ENCODE peak calls at places on chromosome 2, in seven cellular contexts. F is K562, X is HepG2, N is SK-N-SH, E is GM12892, I is H1, Y is GM12878. D is an unnamed sample.

GRCh38 chr2:64212801-64213321 is 68.6 kb upstream of the PELI1 start:
- DNase-seq in F (peak; percentile 47), X (no peak), N (no peak), E (no peak), I (no peak), Y (peak; percentile 60), D (no peak)

GRCh38 chr2:9770308-9771100 is 72.8 kb upstream of the TAF1B start:
- DNase-seq in F (peak; percentile 78), X (peak; percentile 76), N (peak; percentile 79), E (peak; percentile 69), I (peak; percentile 68), Y (no peak), D (peak; percentile 71)

GRCh38 chr2:47267389-47268086 is 112.4 kb upstream of the STPG4 start:
- DNase-seq in F (no peak), X (peak; percentile 50), N (no peak), E (no peak), I (no peak), Y (no peak), D (no peak)

GRCh38 chr2:238845583-238846480 is 2.1 kb upstream of the TWIST2 start:
- DNase-seq in F (no peak), X (no peak), N (no peak), E (no peak), I (no peak), Y (no peak), D (no peak)

GRCh38 chr2:62206024-62206423 is 10.1 kb downstream of the B3GNT2 start:
- DNase-seq in F (no peak), X (no peak), N (no peak), E (no peak), I (no peak), Y (no peak), D (no peak)

GRCh38 chr2:8799004-8799403 is 38.4 kb downstream of the KIDINS220 start:
- DNase-seq in F (no peak), X (no peak), N (no peak), E (no peak), I (no peak), Y (no peak), D (no peak)

GRCh38 chr2:120318626-120319025 is 27.3 kb upstream of the INHBB start:
- DNase-seq in F (no peak), X (no peak), N (no peak), E (no peak), I (no peak), Y (no peak), D (no peak)

GRCh38 chr2:59590802-59591201 is 962.7 kb downstream of the BCL11A start:
- DNase-seq in F (no peak), X (no peak), N (no peak), E (no peak), I (no peak), Y (no peak), D (no peak)

GRCh38 chr2:187575081-187576067 is 21.1 kb upstream of the TFPI start:
- DNase-seq in F (no peak), X (no peak), N (no peak), E (no peak), I (no peak), Y (no peak), D (no peak)

GRCh38 chr2:144607899-144608477 is 88.1 kb upstream of the ZEB2 start:
- DNase-seq in F (no peak), X (no peak), N (no peak), E (no peak), I (no peak), Y (no peak), D (no peak)

GRCh38 chr2:219798430-219798829 is 171.0 kb downstream of the SLC4A3 start:
- DNase-seq in F (no peak), X (no peak), N (no peak), E (no peak), I (no peak), Y (no peak), D (no peak)

GRCh38 chr2:85834456-85834855 is 54.3 kb downstream of the ST3GAL5 start:
- DNase-seq in F (no peak), X (no peak), N (no peak), E (no peak), I (no peak), Y (no peak), D (no peak)

GRCh38 chr2:104864751-104865470 is 11.0 kb downstream of the POU3F3 start:
- DNase-seq in F (no peak), X (no peak), N (no peak), E (no peak), I (no peak), Y (no peak), D (no peak)

GRCh38 chr2:176137883-176138282 is 8.4 kb downstream of the HOXD8 start:
- DNase-seq in F (no peak), X (peak; percentile 33), N (no peak), E (no peak), I (no peak), Y (no peak), D (no peak)

GRCh38 chr2:15701326-15701907 is 109.7 kb downstream of the DDX1 start:
- DNase-seq in F (no peak), X (no peak), N (no peak), E (no peak), I (no peak), Y (no peak), D (no peak)

GRCh38 chr2:8522682-8523081 is 159.2 kb upstream of the ID2 start:
- DNase-seq in F (no peak), X (no peak), N (no peak), E (no peak), I (no peak), Y (no peak), D (no peak)

GRCh38 chr2:50491541-50492114 is 540.3 kb downstream of the NRXN1 start:
- DNase-seq in F (peak; percentile 14), X (peak; percentile 16), N (peak; percentile 34), E (no peak), I (no peak), Y (no peak), D (no peak)

GRCh38 chr2:237458519-237458918 is 28.5 kb upstream of the MLPH start:
- DNase-seq in F (no peak), X (no peak), N (no peak), E (no peak), I (no peak), Y (no peak), D (no peak)

GRCh38 chr2:128187032-128187654 is 96.1 kb downstream of the UGGT1 start:
- DNase-seq in F (no peak), X (no peak), N (no peak), E (no peak), I (no peak), Y (no peak), D (no peak)

GRCh38 chr2:182951948-182952663 is 85.7 kb upstream of the FRZB start:
- DNase-seq in F (no peak), X (no peak), N (no peak), E (no peak), I (no peak), Y (no peak), D (no peak)

DNA sequence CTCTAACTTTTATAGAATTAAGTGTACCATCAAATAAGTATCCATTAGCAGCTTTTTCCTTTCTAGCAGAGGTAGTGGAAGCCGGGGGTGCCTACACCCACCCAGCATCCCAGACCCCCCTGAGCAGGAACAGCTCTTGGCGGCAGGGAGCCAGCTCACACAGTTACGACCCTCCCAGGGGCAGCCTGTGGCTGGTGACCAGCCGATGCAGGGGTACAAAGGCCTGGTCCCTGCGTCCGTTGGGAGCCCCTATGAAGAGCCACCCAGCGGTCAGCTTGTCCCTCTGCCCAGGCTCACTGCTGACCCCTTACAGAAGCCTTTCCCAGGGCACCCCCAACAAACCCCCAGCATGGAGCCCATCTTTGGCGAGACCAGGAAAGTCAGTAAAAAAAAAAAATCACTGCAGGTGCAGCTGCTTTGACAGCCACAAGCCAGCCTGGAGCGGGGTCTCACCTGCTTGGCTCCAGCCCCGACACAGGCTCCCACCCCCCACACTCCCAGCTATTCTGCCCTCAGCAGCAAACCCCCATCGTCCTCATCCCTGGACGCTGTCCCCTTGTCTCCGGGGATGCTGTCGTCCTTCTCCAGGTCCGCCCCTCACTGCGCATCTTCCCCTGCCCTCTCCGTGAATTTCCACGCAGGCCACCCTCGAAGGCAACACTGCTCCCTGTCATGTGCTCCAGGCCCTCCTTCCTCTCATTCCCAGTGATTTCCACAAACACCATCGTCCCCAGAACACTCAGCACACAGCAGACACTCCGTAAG is 43.1 kb downstream of the GPC1 start:
- DNase-seq in F (no peak), X (no peak), N (peak; percentile 6), E (no peak), I (no peak), Y (no peak), D (no peak)
- TF ChIP-seq TAF1 in F (no peak), X (no peak), N (no peak), E (no peak), I (no peak), Y (no peak), D (no peak)

GRCh38 chr2:126269911-126270310 is 386.0 kb upstream of the GYPC start:
- DNase-seq in F (no peak), X (no peak), N (no peak), E (no peak), I (no peak), Y (no peak), D (no peak)
- TF ChIP-seq TAF1 in F (no peak), X (no peak), N (no peak), E (no peak), I (no peak), Y (no peak), D (no peak)

GRCh38 chr2:6934329-6934728 is 17.1 kb downstream of the RNF144A start:
- DNase-seq in F (no peak), X (no peak), N (no peak), E (no peak), I (no peak), Y (no peak), D (no peak)

GRCh38 chr2:6940820-6941219 is 23.6 kb downstream of the RNF144A start:
- DNase-seq in F (no peak), X (no peak), N (no peak), E (no peak), I (no peak), Y (no peak), D (no peak)

GRCh38 chr2:6934758-6935638 is 17.8 kb downstream of the RNF144A start:
- DNase-seq in F (no peak), X (no peak), N (no peak), E (no peak), I (no peak), Y (no peak), D (no peak)

GRCh38 chr2:6937157-6937556 is 19.9 kb downstream of the RNF144A start:
- DNase-seq in F (no peak), X (no peak), N (no peak), E (no peak), I (no peak), Y (no peak), D (no peak)

GRCh38 chr2:6937582-6937981 is 20.4 kb downstream of the RNF144A start:
- DNase-seq in F (no peak), X (no peak), N (no peak), E (no peak), I (no peak), Y (no peak), D (no peak)
- TF ChIP-seq TAF1 in F (no peak), X (no peak), N (no peak), E (no peak), I (no peak), Y (no peak), D (no peak)

DNA sequence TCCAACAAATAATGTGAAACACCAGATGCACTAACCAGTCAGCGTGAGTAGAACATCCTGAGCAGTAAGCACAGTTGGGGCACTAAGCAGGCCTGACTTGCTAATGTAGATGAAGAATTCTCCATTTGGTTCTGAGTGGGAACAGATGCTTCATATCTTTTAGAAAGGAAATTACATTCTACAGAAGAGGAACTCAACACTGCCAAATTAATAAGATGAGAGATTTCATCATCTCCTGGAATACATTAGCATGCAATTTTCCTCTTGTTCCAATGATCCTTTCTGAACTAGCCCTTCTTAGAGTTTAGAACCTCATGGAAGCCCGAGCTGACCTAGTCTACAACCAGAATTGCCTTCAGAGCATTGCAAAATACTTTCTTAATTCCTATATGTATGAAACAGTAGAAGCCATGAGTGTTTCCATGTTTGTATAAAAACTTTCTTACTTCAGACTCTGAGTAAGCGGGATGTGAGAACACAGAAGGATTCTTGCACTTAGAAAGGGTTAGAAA is 34.8 kb downstream of the COL5A2 start:
- DNase-seq in F (no peak), X (no peak), N (no peak), E (no peak), I (no peak), Y (no peak), D (no peak)
- TF ChIP-seq TAF1 in F (no peak), X (no peak), N (no peak), E (no peak), I (no peak), Y (no peak), D (no peak)

D was measured in GM12891.